ENCODE peak calls at places on chromosomes 12 and 14, in six cellular contexts. Z is esophagus squamous epithelium; A is CD4-positive, alpha-beta T cell; X is lower leg skin; T is left lung; O is PC-3. P is an unnamed sample.

GRCh38 chr12:47340391-47341015 is 260.7 kb upstream of the AMIGO2 start:
- DNase-seq in Z (no peak), A (no peak), X (no peak), T (no peak), O (no peak), P (no peak)

GRCh38 chr12:24938341-24938740 is 10.6 kb downstream of the BCAT1 start:
- DNase-seq in Z (no peak), A (no peak), X (no peak), T (no peak), O (no peak), P (no peak)

GRCh38 chr12:25135531-25136154 is 59.3 kb downstream of the DNAI7 start:
- DNase-seq in Z (no peak), A (no peak), X (peak; percentile 28), T (no peak), O (no peak), P (no peak)

GRCh38 chr14:20492486-20492885 is 12.9 kb upstream of the RNASE10 start:
- DNase-seq in Z (no peak), A (no peak), X (no peak), T (no peak), O (no peak), P (no peak)

GRCh38 chr12:968561-968960 is 19.1 kb upstream of the RAD52 start:
- DNase-seq in Z (no peak), A (no peak), X (no peak), T (no peak), O (no peak), P (no peak)

GRCh38 chr14:21711360-21711961 is 37.8 kb upstream of the OR4E1 start:
- DNase-seq in Z (no peak), A (peak; percentile 8), X (no peak), T (no peak), O (peak; percentile 60), P (no peak)

GRCh38 chr12:22821985-22822384 is 197.0 kb downstream of the ETNK1 start:
- DNase-seq in Z (no peak), A (no peak), X (no peak), T (no peak), O (no peak), P (no peak)

GRCh38 chr14:105136401-105137322 is 31.9 kb downstream of the JAG2 start:
- DNase-seq in Z (no peak), A (no peak), X (no peak), T (no peak), O (no peak), P (no peak)

GRCh38 chr12:46152456-46152855 is 116.4 kb downstream of the SLC38A1 start:
- DNase-seq in Z (no peak), A (no peak), X (no peak), T (no peak), O (no peak), P (no peak)

GRCh38 chr14:104333903-104334811 is 195.8 kb downstream of the KIF26A start:
- DNase-seq in Z (no peak), A (no peak), X (no peak), T (peak; percentile 31), O (no peak), P (no peak)

GRCh38 chr14:91220581-91221000 is 23.9 kb downstream of the GPR68 start:
- DNase-seq in Z (no peak), A (no peak), X (peak; percentile 68), T (peak; percentile 51), O (no peak), P (no peak)

GRCh38 chr12:123949118-123949774 is 23.4 kb downstream of the CCDC92 start:
- DNase-seq in Z (no peak), A (no peak), X (no peak), T (no peak), O (no peak), P (no peak)

GRCh38 chr12:13536219-13536910 is 339.8 kb downstream of the EMP1 start:
- DNase-seq in Z (no peak), A (no peak), X (no peak), T (no peak), O (no peak), P (no peak)

DNA sequence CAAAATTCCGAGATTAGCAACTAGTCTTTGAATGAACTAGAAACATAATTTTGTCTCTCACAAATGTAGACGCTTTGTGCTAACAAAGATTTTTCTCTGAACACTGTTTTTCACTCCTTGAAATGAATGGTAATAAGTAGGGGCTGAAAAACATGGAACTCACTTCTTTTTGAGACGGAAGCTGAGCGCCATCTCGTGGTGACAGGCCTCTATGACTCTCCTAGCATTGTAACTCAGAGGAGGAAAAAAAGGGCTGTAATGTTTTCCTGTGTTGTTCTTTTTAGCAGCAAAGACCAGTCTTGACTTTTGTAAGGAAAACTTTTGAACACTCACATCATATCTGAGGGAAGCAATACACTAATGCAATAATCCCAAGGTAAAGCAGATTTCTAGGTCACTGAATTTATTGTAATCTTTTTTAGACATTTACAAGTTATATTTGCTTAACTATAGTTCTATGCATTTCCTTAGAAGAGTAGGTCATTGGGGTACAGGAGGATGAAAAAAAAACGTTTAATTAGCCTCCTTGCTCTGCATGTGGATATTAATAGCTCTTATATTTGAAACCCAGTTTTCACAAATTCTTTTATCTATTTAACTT is 157.3 kb upstream of the FOXG1 start:
- DNase-seq in Z (no peak), A (no peak), X (no peak), T (no peak), O (peak; percentile 82), P (no peak)
- TF ChIP-seq CTCF in Z (peak; percentile 81), A (no peak), X (no peak), T (peak; percentile 55), O (peak; percentile 97), P (no peak)

GRCh38 chr12:119235352-119235751 is 56.6 kb downstream of the HSPB8 start:
- DNase-seq in Z (no peak), A (no peak), X (no peak), T (no peak), O (no peak), P (no peak)
- TF ChIP-seq CTCF in Z (peak; percentile 18), A (no peak), X (no peak), T (no peak), O (peak; percentile 49), P (no peak)

GRCh38 chr14:36975834-36976233 is 196.6 kb downstream of the SLC25A21 start:
- DNase-seq in Z (no peak), A (no peak), X (no peak), T (no peak), O (peak; percentile 56), P (no peak)
- TF ChIP-seq CTCF in Z (peak; percentile 34), A (no peak), X (no peak), T (no peak), O (peak; percentile 49), P (no peak)

GRCh38 chr12:67646775-67647174 is 1.8 kb upstream of the DYRK2 start:
- DNase-seq in Z (no peak), A (no peak), X (no peak), T (no peak), O (no peak), P (no peak)

GRCh38 chr12:67649165-67650126 is 901 bp downstream of the DYRK2 start:
- DNase-seq in Z (no peak), A (peak; percentile 25), X (peak; percentile 27), T (peak; percentile 42), O (peak; percentile 24), P (peak; percentile 52)

GRCh38 chr12:67648306-67649164 is at the start of gene DYRK2:
- DNase-seq in Z (peak; percentile 17), A (peak; percentile 70), X (peak; percentile 52), T (peak; percentile 81), O (peak; percentile 75), P (peak; percentile 77)

GRCh38 chr12:67647251-67647546 is 1.3 kb upstream of the DYRK2 start:
- DNase-seq in Z (no peak), A (no peak), X (no peak), T (no peak), O (no peak), P (no peak)

GRCh38 chr12:67647547-67648305 is 819 bp upstream of the DYRK2 start:
- DNase-seq in Z (no peak), A (peak; percentile 31), X (peak; percentile 72), T (peak; percentile 82), O (peak; percentile 85), P (peak; percentile 46)
- TF ChIP-seq CTCF in Z (peak; percentile 53), A (no peak), X (no peak), T (peak; percentile 19), O (peak; percentile 32), P (no peak)

DNA sequence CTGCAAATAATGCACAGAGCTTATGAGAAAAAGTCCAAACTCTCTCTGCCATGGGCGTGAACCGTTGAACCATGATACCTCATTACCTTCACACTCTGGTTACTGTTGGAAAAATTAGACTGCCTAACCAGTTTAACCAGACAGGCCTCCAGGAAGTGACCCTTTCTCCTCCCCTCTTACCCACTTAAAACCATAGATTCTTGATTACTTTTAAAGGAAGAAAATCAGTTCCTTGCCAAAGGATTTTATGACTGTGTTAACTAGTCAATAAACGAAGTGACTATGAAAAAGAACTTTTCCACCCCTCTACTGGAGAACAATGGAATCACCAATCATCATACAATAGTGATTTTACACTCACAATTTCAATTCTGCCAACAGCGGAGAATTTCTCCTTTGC is 254.0 kb upstream of the ATP2B1 start:
- DNase-seq in Z (no peak), A (no peak), X (no peak), T (no peak), O (peak; percentile 87), P (no peak)
- TF ChIP-seq CTCF in Z (peak; percentile 46), A (peak; percentile 22), X (no peak), T (no peak), O (peak; percentile 74), P (no peak)

GRCh38 chr12:52171950-52172512 is 19.8 kb downstream of the KRT80 start:
- DNase-seq in Z (no peak), A (no peak), X (no peak), T (no peak), O (peak; percentile 67), P (no peak)
- TF ChIP-seq CTCF in Z (peak; percentile 55), A (no peak), X (no peak), T (no peak), O (peak; percentile 68), P (no peak)

DNA sequence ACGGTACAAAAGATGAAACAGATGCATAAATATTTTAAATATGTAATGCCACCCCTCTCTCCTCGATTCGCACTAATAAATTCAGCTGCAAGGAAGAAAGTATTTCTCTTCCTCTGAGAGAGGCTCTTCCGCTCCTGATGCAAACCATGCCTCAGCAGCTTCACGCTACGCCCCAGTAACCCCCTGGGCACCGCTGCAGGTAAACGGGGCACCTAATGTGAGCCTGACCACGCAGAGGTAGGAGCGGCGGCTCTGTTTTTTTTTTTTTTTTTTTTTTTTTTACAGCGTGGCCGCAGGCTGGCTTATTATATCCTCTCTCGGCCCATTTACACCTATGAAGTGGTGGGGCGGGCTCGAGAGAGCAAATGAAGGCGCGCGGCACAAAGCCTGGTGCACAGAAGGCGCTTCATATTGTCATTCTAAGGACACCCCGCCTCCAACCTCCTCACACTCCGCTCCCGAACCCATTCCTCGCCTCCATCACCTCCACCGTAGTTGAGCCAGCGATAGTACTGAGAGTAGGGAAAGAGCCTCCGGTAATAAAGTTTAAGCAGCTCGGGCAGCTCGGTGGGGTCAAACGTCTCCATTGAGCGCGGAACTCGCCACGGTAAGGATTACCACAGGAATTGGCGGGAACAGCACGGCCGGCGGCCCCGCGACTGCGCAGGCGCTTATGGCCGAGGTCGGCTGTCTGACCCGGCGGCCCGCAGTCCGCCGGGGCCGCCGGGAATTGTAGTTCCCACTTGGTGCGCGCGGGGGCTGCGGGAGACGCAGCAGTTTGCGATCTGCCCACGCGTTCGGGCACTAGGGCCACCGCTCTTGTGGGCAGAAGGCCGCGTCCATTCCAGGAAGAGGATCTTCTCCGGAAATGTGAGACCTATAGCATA is at the start of gene PRIM1:
- DNase-seq in Z (no peak), A (peak; percentile 66), X (peak; percentile 63), T (peak; percentile 87), O (peak; percentile 90), P (peak; percentile 76)
- TF ChIP-seq CTCF in Z (peak; percentile 44), A (peak; percentile 41), X (no peak), T (no peak), O (no peak), P (no peak)

P was measured in natural killer cell.